ENCODE peak calls at places on chromosomes 3 and 15, in six cellular contexts. One of them, this sample, is unnamed.

GRCh38 chr15:81155375-81156218 is 21.5 kb downstream of the CFAP161 start:
- DNase-seq in heart left ventricle: no peak
- DNase-seq in tibial nerve: no peak
- DNase-seq in breast epithelium: peak
- DNase-seq in uterus: peak
- DNase-seq in K562: peak
- DNase-seq in this sample: no peak

GRCh38 chr3:194296448-194296831 is 54.7 kb downstream of the CPN2 start:
- DNase-seq in heart left ventricle: no peak
- DNase-seq in K562: no peak
- DNase-seq in tibial nerve: no peak
- DNase-seq in uterus: no peak
- DNase-seq in breast epithelium: peak
- DNase-seq in this sample: no peak

GRCh38 chr3:123779646-123780231 is 104.4 kb downstream of the MYLK start:
- DNase-seq in heart left ventricle: no peak
- DNase-seq in tibial nerve: no peak
- DNase-seq in uterus: no peak
- DNase-seq in K562: no peak
- DNase-seq in breast epithelium: no peak
- DNase-seq in this sample: no peak

GRCh38 chr3:150925751-150926201 is 20.5 kb upstream of the MINDY4B start:
- DNase-seq in uterus: peak
- DNase-seq in K562: peak
- DNase-seq in breast epithelium: no peak
- DNase-seq in tibial nerve: no peak
- DNase-seq in heart left ventricle: peak
- DNase-seq in this sample: no peak

GRCh38 chr3:57961177-57961827 is 46.9 kb upstream of the FLNB start:
- DNase-seq in breast epithelium: no peak
- DNase-seq in uterus: no peak
- DNase-seq in tibial nerve: no peak
- DNase-seq in K562: no peak
- DNase-seq in heart left ventricle: no peak
- DNase-seq in this sample: no peak

GRCh38 chr3:184565421-184566211 is 4.0 kb downstream of the EPHB3 start:
- DNase-seq in breast epithelium: peak
- DNase-seq in uterus: peak
- DNase-seq in K562: no peak
- DNase-seq in tibial nerve: no peak
- DNase-seq in heart left ventricle: no peak
- DNase-seq in this sample: no peak

GRCh38 chr3:141960731-141961130 is 84.3 kb downstream of the ATP1B3 start:
- DNase-seq in breast epithelium: no peak
- DNase-seq in uterus: no peak
- DNase-seq in heart left ventricle: no peak
- DNase-seq in K562: no peak
- DNase-seq in tibial nerve: no peak
- DNase-seq in this sample: no peak

GRCh38 chr3:32712506-32713055 is 27.6 kb downstream of the CNOT10 start:
- DNase-seq in uterus: no peak
- DNase-seq in K562: no peak
- DNase-seq in breast epithelium: no peak
- DNase-seq in tibial nerve: no peak
- DNase-seq in heart left ventricle: no peak
- DNase-seq in this sample: no peak

GRCh38 chr3:21839181-21839580 is 88.2 kb upstream of the ZNF385D start:
- DNase-seq in breast epithelium: no peak
- DNase-seq in uterus: no peak
- DNase-seq in heart left ventricle: no peak
- DNase-seq in K562: no peak
- DNase-seq in tibial nerve: no peak
- DNase-seq in this sample: no peak

GRCh38 chr15:88546248-88547129 is at the start of gene DET1:
- DNase-seq in heart left ventricle: peak
- DNase-seq in K562: peak
- DNase-seq in breast epithelium: peak
- DNase-seq in uterus: peak
- DNase-seq in tibial nerve: peak
- DNase-seq in this sample: peak

GRCh38 chr3:4232798-4233197 is 70.4 kb upstream of the SETMAR start:
- DNase-seq in uterus: no peak
- DNase-seq in heart left ventricle: no peak
- DNase-seq in tibial nerve: no peak
- DNase-seq in K562: no peak
- DNase-seq in breast epithelium: no peak
- DNase-seq in this sample: no peak

GRCh38 chr3:141308588-141309218 is 59.6 kb upstream of the ZBTB38 start:
- DNase-seq in tibial nerve: no peak
- DNase-seq in breast epithelium: peak
- DNase-seq in uterus: peak
- DNase-seq in K562: peak
- DNase-seq in heart left ventricle: peak
- DNase-seq in this sample: no peak

GRCh38 chr3:69665026-69665739 is 74.1 kb upstream of the MITF start:
- DNase-seq in tibial nerve: no peak
- DNase-seq in uterus: no peak
- DNase-seq in K562: no peak
- DNase-seq in breast epithelium: no peak
- DNase-seq in heart left ventricle: peak
- DNase-seq in this sample: no peak

DNA sequence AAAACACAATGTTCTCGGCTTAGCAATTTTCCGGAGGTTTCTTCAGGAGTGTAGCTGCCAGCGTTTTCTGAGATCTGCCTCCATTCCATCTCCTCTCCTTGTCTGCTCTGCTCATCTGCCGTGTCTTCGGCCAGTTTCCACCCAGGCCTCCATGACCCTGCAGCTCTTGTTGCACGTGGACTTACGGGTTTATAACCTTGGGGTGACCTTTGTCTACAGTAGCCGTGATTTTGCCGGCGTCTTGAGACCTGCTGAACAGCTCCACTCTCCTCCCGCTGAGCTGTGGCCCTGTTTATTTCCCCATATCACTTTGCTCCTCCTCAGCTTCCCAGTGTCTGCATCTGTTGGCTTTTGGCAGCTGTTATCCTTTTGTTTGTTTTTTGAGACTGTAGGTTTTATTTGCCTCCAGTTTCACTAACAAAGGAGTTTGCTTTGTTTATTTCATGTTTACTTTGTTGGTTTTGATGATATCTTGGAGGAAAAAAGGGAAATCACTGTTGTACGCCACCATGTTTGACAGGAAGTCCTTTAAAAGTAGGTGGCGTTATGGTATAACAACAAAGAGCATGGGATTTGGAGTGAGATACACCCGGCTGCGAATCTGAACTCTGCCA is 29.3 kb upstream of the SLC28A1 start:
- DNase-seq in breast epithelium: no peak
- DNase-seq in heart left ventricle: no peak
- DNase-seq in tibial nerve: no peak
- DNase-seq in K562: no peak
- DNase-seq in uterus: no peak
- DNase-seq in this sample: no peak
- H3K4me3 ChIP-seq in breast epithelium: no peak
- H3K4me3 ChIP-seq in heart left ventricle: no peak
- H3K4me3 ChIP-seq in tibial nerve: no peak
- H3K4me3 ChIP-seq in K562: no peak
- H3K4me3 ChIP-seq in uterus: no peak
- H3K4me3 ChIP-seq in this sample: no peak

DNA sequence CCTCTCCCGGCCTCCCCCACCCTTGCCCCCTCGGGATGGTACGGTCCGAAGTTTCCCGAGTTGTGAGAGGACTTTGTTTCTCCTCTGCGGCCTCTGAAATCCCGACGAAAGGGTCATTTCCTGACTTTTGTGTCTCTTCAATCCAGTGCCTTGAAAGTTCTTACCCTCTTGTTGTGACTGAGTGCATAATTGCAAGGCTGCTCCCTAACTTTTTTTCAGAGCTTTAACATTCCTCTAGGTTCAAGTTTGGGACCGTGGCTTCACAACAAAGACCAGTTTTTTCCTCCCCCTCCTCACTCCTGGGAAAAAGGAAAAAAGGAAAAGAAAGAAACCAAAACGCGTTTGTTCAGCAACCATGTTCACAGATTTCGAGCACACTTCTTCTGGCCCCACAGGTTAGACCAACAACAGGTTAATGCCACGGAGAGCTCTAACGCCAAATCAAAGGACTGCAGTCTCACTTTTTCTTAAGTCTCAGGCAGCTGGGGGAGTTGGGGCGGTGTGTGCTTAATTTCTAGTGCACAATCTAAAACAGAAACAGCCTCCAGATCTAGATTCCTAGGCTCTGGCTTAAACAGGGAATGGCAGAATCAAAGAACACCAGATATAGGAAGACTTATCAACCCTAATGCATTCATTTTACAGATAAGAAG is 139.0 kb downstream of the TMCO5A start:
- DNase-seq in tibial nerve: no peak
- DNase-seq in uterus: no peak
- DNase-seq in breast epithelium: no peak
- DNase-seq in K562: no peak
- DNase-seq in heart left ventricle: no peak
- DNase-seq in this sample: no peak
- TF ChIP-seq POLR2A in tibial nerve: no peak
- TF ChIP-seq POLR2A in uterus: no peak
- TF ChIP-seq POLR2A in breast epithelium: no peak
- TF ChIP-seq POLR2A in K562: no peak
- TF ChIP-seq POLR2A in heart left ventricle: no peak
- TF ChIP-seq POLR2A in this sample: no peak

GRCh38 chr15:100703671-100704070 is 101.3 kb downstream of the ASB7 start:
- DNase-seq in breast epithelium: peak
- DNase-seq in tibial nerve: no peak
- DNase-seq in K562: no peak
- DNase-seq in uterus: no peak
- DNase-seq in heart left ventricle: no peak
- DNase-seq in this sample: no peak

GRCh38 chr15:100704281-100705055 is 102.1 kb downstream of the ASB7 start:
- DNase-seq in tibial nerve: no peak
- DNase-seq in K562: no peak
- DNase-seq in uterus: no peak
- DNase-seq in heart left ventricle: no peak
- DNase-seq in breast epithelium: peak
- DNase-seq in this sample: no peak

GRCh38 chr15:100705841-100706240 is 103.5 kb downstream of the ASB7 start:
- DNase-seq in K562: no peak
- DNase-seq in tibial nerve: no peak
- DNase-seq in breast epithelium: peak
- DNase-seq in heart left ventricle: no peak
- DNase-seq in uterus: no peak
- DNase-seq in this sample: no peak

GRCh38 chr15:100703032-100703578 is 100.7 kb downstream of the ASB7 start:
- DNase-seq in K562: peak
- DNase-seq in heart left ventricle: no peak
- DNase-seq in breast epithelium: peak
- DNase-seq in tibial nerve: no peak
- DNase-seq in uterus: no peak
- DNase-seq in this sample: no peak

GRCh38 chr15:100705065-100705464 is 102.7 kb downstream of the ASB7 start:
- DNase-seq in breast epithelium: no peak
- DNase-seq in K562: no peak
- DNase-seq in tibial nerve: no peak
- DNase-seq in uterus: no peak
- DNase-seq in heart left ventricle: no peak
- DNase-seq in this sample: no peak
- H3K27ac ChIP-seq in breast epithelium: no peak
- H3K27ac ChIP-seq in K562: no peak
- H3K27ac ChIP-seq in tibial nerve: no peak
- H3K27ac ChIP-seq in uterus: no peak
- H3K27ac ChIP-seq in heart left ventricle: no peak
- H3K27ac ChIP-seq in this sample: no peak

GRCh38 chr15:26083457-26084350 is 220.6 kb upstream of the ATP10A start:
- DNase-seq in heart left ventricle: no peak
- DNase-seq in K562: no peak
- DNase-seq in tibial nerve: no peak
- DNase-seq in uterus: no peak
- DNase-seq in breast epithelium: no peak
- DNase-seq in this sample: no peak
- H3K4me3 ChIP-seq in heart left ventricle: no peak
- H3K4me3 ChIP-seq in K562: no peak
- H3K4me3 ChIP-seq in tibial nerve: no peak
- H3K4me3 ChIP-seq in uterus: no peak
- H3K4me3 ChIP-seq in breast epithelium: no peak
- H3K4me3 ChIP-seq in this sample: no peak

GRCh38 chr3:64685331-64685799 is 2.4 kb downstream of the ADAMTS9 start:
- DNase-seq in K562: no peak
- DNase-seq in heart left ventricle: peak
- DNase-seq in tibial nerve: no peak
- DNase-seq in uterus: peak
- DNase-seq in breast epithelium: no peak
- DNase-seq in this sample: no peak

GRCh38 chr3:64687381-64687780 is 419 bp downstream of the ADAMTS9 start:
- DNase-seq in tibial nerve: no peak
- DNase-seq in breast epithelium: no peak
- DNase-seq in K562: no peak
- DNase-seq in heart left ventricle: peak
- DNase-seq in uterus: no peak
- DNase-seq in this sample: no peak

GRCh38 chr3:64685800-64686445 is 1.9 kb downstream of the ADAMTS9 start:
- DNase-seq in tibial nerve: peak
- DNase-seq in heart left ventricle: peak
- DNase-seq in uterus: peak
- DNase-seq in K562: peak
- DNase-seq in breast epithelium: peak
- DNase-seq in this sample: no peak

GRCh38 chr3:64686446-64686908 is 1.3 kb downstream of the ADAMTS9 start:
- DNase-seq in heart left ventricle: peak
- DNase-seq in tibial nerve: no peak
- DNase-seq in uterus: no peak
- DNase-seq in K562: no peak
- DNase-seq in breast epithelium: no peak
- DNase-seq in this sample: no peak

GRCh38 chr3:64684715-64685261 is 3.0 kb downstream of the ADAMTS9 start:
- DNase-seq in tibial nerve: no peak
- DNase-seq in breast epithelium: peak
- DNase-seq in heart left ventricle: peak
- DNase-seq in K562: no peak
- DNase-seq in uterus: peak
- DNase-seq in this sample: no peak
- TF ChIP-seq POLR2A in tibial nerve: peak
- TF ChIP-seq POLR2A in breast epithelium: no peak
- TF ChIP-seq POLR2A in heart left ventricle: no peak
- TF ChIP-seq POLR2A in K562: no peak
- TF ChIP-seq POLR2A in uterus: peak
- TF ChIP-seq POLR2A in this sample: peak